ENCODE peak calls at places on chromosomes 6 and 20, in seven cellular contexts. One of them, this sample, is unnamed.

GRCh38 chr6:134287863-134288537 is 29.9 kb downstream of the SGK1 start:
- DNase-seq in IMR-90: peak
- DNase-seq in left colon: no peak
- DNase-seq in EL: peak
- DNase-seq in GM12878: peak
- DNase-seq in left ventricle myocardium inferior: no peak
- DNase-seq in heart right ventricle: no peak
- DNase-seq in this sample: peak

GRCh38 chr6:119879731-119880130 is 530.2 kb upstream of the MAN1A1 start:
- DNase-seq in IMR-90: no peak
- DNase-seq in left colon: no peak
- DNase-seq in EL: no peak
- DNase-seq in GM12878: no peak
- DNase-seq in left ventricle myocardium inferior: no peak
- DNase-seq in heart right ventricle: no peak
- DNase-seq in this sample: no peak

GRCh38 chr6:152575621-152576150 is 61.5 kb downstream of the SYNE1 start:
- DNase-seq in IMR-90: peak
- DNase-seq in left colon: no peak
- DNase-seq in EL: peak
- DNase-seq in GM12878: no peak
- DNase-seq in left ventricle myocardium inferior: no peak
- DNase-seq in heart right ventricle: no peak
- DNase-seq in this sample: no peak

GRCh38 chr20:48995599-48995998 is 50.5 kb upstream of the CSE1L start:
- DNase-seq in IMR-90: no peak
- DNase-seq in left colon: no peak
- DNase-seq in EL: no peak
- DNase-seq in GM12878: no peak
- DNase-seq in left ventricle myocardium inferior: no peak
- DNase-seq in heart right ventricle: no peak
- DNase-seq in this sample: no peak

GRCh38 chr20:5696011-5696559 is 54.1 kb upstream of the SHLD1 start:
- DNase-seq in IMR-90: peak
- DNase-seq in left colon: no peak
- DNase-seq in EL: peak
- DNase-seq in GM12878: no peak
- DNase-seq in left ventricle myocardium inferior: no peak
- DNase-seq in heart right ventricle: no peak
- DNase-seq in this sample: peak

GRCh38 chr6:13157293-13157692 is 171.0 kb downstream of the TBC1D7 start:
- DNase-seq in IMR-90: no peak
- DNase-seq in left colon: no peak
- DNase-seq in EL: no peak
- DNase-seq in GM12878: no peak
- DNase-seq in left ventricle myocardium inferior: no peak
- DNase-seq in heart right ventricle: no peak
- DNase-seq in this sample: no peak

GRCh38 chr6:110495949-110496348 is 19.5 kb upstream of the SLC22A16 start:
- DNase-seq in IMR-90: no peak
- DNase-seq in left colon: no peak
- DNase-seq in EL: no peak
- DNase-seq in GM12878: no peak
- DNase-seq in left ventricle myocardium inferior: no peak
- DNase-seq in heart right ventricle: no peak
- DNase-seq in this sample: no peak

GRCh38 chr6:142088858-142089216 is 43.9 kb upstream of the GJE1 start:
- DNase-seq in IMR-90: peak
- DNase-seq in left colon: no peak
- DNase-seq in EL: peak
- DNase-seq in GM12878: no peak
- DNase-seq in left ventricle myocardium inferior: no peak
- DNase-seq in heart right ventricle: no peak
- DNase-seq in this sample: peak

GRCh38 chr20:45918779-45919535 is 7.0 kb upstream of the PLTP start:
- DNase-seq in IMR-90: peak
- DNase-seq in left colon: no peak
- DNase-seq in EL: no peak
- DNase-seq in GM12878: no peak
- DNase-seq in left ventricle myocardium inferior: no peak
- DNase-seq in heart right ventricle: no peak
- DNase-seq in this sample: peak

GRCh38 chr6:89134723-89135122 is 11.1 kb upstream of the PM20D2 start:
- DNase-seq in IMR-90: no peak
- DNase-seq in left colon: no peak
- DNase-seq in EL: no peak
- DNase-seq in GM12878: no peak
- DNase-seq in left ventricle myocardium inferior: no peak
- DNase-seq in heart right ventricle: no peak
- DNase-seq in this sample: no peak

GRCh38 chr20:62914970-62915457 is 11.3 kb downstream of the DIDO1 start:
- DNase-seq in IMR-90: peak
- DNase-seq in left colon: no peak
- DNase-seq in EL: no peak
- DNase-seq in GM12878: no peak
- DNase-seq in left ventricle myocardium inferior: no peak
- DNase-seq in heart right ventricle: no peak
- DNase-seq in this sample: peak

GRCh38 chr6:60952500-60952899 is 1333.5 kb downstream of the KHDRBS2 start:
- DNase-seq in IMR-90: no peak
- DNase-seq in left colon: no peak
- DNase-seq in EL: no peak
- DNase-seq in GM12878: no peak
- DNase-seq in left ventricle myocardium inferior: no peak
- DNase-seq in heart right ventricle: no peak
- DNase-seq in this sample: no peak

GRCh38 chr6:122376246-122376645 is 23.2 kb upstream of the HSF2 start:
- DNase-seq in IMR-90: no peak
- DNase-seq in left colon: no peak
- DNase-seq in EL: no peak
- DNase-seq in GM12878: no peak
- DNase-seq in left ventricle myocardium inferior: no peak
- DNase-seq in heart right ventricle: no peak
- DNase-seq in this sample: no peak

GRCh38 chr6:32885698-32886286 is 31.8 kb downstream of the PSMB9 start:
- DNase-seq in IMR-90: peak
- DNase-seq in left colon: no peak
- DNase-seq in EL: peak
- DNase-seq in GM12878: peak
- DNase-seq in left ventricle myocardium inferior: no peak
- DNase-seq in heart right ventricle: no peak
- DNase-seq in this sample: no peak